ENCODE peak calls at places on chromosomes 13 and 19, in five cellular contexts. N is HepG2, Y is A549, L is K562, Z is GM23338. B is an unnamed sample.
A peak's percentile ranks its signal among the peaks of the same experiment; 100 is the strongest.

GRCh38 chr13:83153833-83154232 is 728.4 kb downstream of the SLITRK1 start:
- DNase-seq in N (no peak), Y (no peak), L (no peak), Z (no peak), B (no peak)

GRCh38 chr13:79901336-79901735 is 420.4 kb downstream of the NDFIP2 start:
- DNase-seq in N (no peak), Y (no peak), L (no peak), Z (peak; percentile 29), B (no peak)

GRCh38 chr13:78972561-78972960 is 313.6 kb upstream of the OBI1 start:
- DNase-seq in N (no peak), Y (no peak), L (no peak), Z (no peak), B (no peak)

GRCh38 chr13:26052136-26052736 is 420 bp upstream of the SHISA2 start:
- DNase-seq in N (no peak), Y (no peak), L (no peak), Z (peak; percentile 43), B (no peak)

GRCh38 chr19:1016647-1017114 is 4.2 kb downstream of the TMEM259 start:
- DNase-seq in N (no peak), Y (peak; percentile 60), L (no peak), Z (no peak), B (no peak)

GRCh38 chr19:29379257-29379986 is 146.4 kb upstream of the VSTM2B start:
- DNase-seq in N (no peak), Y (no peak), L (no peak), Z (no peak), B (no peak)

GRCh38 chr13:46022476-46022875 is 30.1 kb downstream of the ZC3H13 start:
- DNase-seq in N (no peak), Y (no peak), L (no peak), Z (no peak), B (no peak)

GRCh38 chr19:5434970-5435641 is 20.1 kb upstream of the ZNRF4 start:
- DNase-seq in N (peak; percentile 42), Y (peak; percentile 74), L (peak; percentile 72), Z (no peak), B (no peak)

GRCh38 chr13:113297370-113297871 is 382 bp downstream of the LAMP1 start:
- DNase-seq in N (no peak), Y (no peak), L (peak; percentile 61), Z (peak; percentile 34), B (no peak)

GRCh38 chr13:48400820-48401219 is 12.1 kb downstream of the LPAR6 start:
- DNase-seq in N (no peak), Y (peak; percentile 47), L (no peak), Z (no peak), B (no peak)

GRCh38 chr19:37855098-37855497 is 51.3 kb downstream of the WDR87 start:
- DNase-seq in N (no peak), Y (no peak), L (no peak), Z (peak; percentile 33), B (no peak)

GRCh38 chr19:7293795-7294570 is at the start of gene INSR:
- DNase-seq in N (peak; percentile 83), Y (peak; percentile 85), L (peak; percentile 98), Z (peak; percentile 93), B (no peak)

GRCh38 chr19:18251587-18252369 is 22.5 kb downstream of the IQCN start:
- DNase-seq in N (peak; percentile 56), Y (peak; percentile 70), L (peak; percentile 77), Z (peak; percentile 90), B (peak; percentile 62)

GRCh38 chr13:43981091-43981490 is 101.4 kb downstream of the LACC1 start:
- DNase-seq in N (peak; percentile 2), Y (no peak), L (peak; percentile 8), Z (peak; percentile 85), B (no peak)

GRCh38 chr19:42113641-42114348 is 18.5 kb downstream of the POU2F2 start:
- DNase-seq in N (peak; percentile 33), Y (peak; percentile 88), L (no peak), Z (peak; percentile 65), B (peak; percentile 43)

GRCh38 chr13:102399791-102400618 is 1.8 kb downstream of the FGF14 start:
- DNase-seq in N (no peak), Y (no peak), L (no peak), Z (peak; percentile 55), B (no peak)

GRCh38 chr13:106701810-106702341 is 133.9 kb upstream of the ARGLU1 start:
- DNase-seq in N (no peak), Y (no peak), L (no peak), Z (no peak), B (no peak)

GRCh38 chr13:49976314-49977258 is 20.3 kb upstream of the TRIM13 start:
- DNase-seq in N (peak; percentile 65), Y (peak; percentile 67), L (peak; percentile 59), Z (peak; percentile 93), B (peak; percentile 59)

GRCh38 chr13:35039012-35039411 is 96.9 kb downstream of the NBEA start:
- DNase-seq in N (no peak), Y (no peak), L (no peak), Z (no peak), B (no peak)

GRCh38 chr19:38891791-38892190 is 7.6 kb downstream of the SIRT2 start:
- DNase-seq in N (no peak), Y (no peak), L (no peak), Z (no peak), B (no peak)

GRCh38 chr19:29875931-29876330 is 64.1 kb downstream of the CCNE1 start:
- DNase-seq in N (no peak), Y (no peak), L (no peak), Z (no peak), B (no peak)

GRCh38 chr13:27857271-27857670 is 62.5 kb upstream of the PDX1 start:
- DNase-seq in N (no peak), Y (no peak), L (peak; percentile 8), Z (peak; percentile 32), B (no peak)

GRCh38 chr13:70347947-70348620 is 239.8 kb upstream of the KLHL1 start:
- DNase-seq in N (no peak), Y (no peak), L (no peak), Z (no peak), B (no peak)

GRCh38 chr13:33763021-33763420 is 54.9 kb upstream of the RFC3 start:
- DNase-seq in N (no peak), Y (no peak), L (no peak), Z (no peak), B (no peak)
- H3K4me1 ChIP-seq in N (peaks cover 8% of the 10 kb centered on the region), Y (no peaks in the 10 kb centered on the region), L (no peaks in the 10 kb centered on the region), Z (no peaks in the 10 kb centered on the region), B (no peaks in the 10 kb centered on the region)

GRCh38 chr13:51223284-51224270 is 1.4 kb downstream of the FAM124A start:
- DNase-seq in N (no peak), Y (no peak), L (no peak), Z (peak; percentile 43), B (no peak)

GRCh38 chr13:51221674-51222509 is at the start of gene FAM124A:
- DNase-seq in N (no peak), Y (peak; percentile 23), L (peak; percentile 62), Z (peak; percentile 82), B (no peak)

GRCh38 chr13:51221108-51221507 is 1.1 kb upstream of the FAM124A start:
- DNase-seq in N (no peak), Y (no peak), L (no peak), Z (no peak), B (no peak)

GRCh38 chr13:51220706-51221105 is 1.5 kb upstream of the FAM124A start:
- DNase-seq in N (no peak), Y (no peak), L (no peak), Z (no peak), B (no peak)

GRCh38 chr13:51222510-51223283 is 499 bp downstream of the FAM124A start:
- DNase-seq in N (no peak), Y (peak; percentile 6), L (no peak), Z (peak; percentile 59), B (no peak)
- TF ChIP-seq REST in N (no peak), Y (no peak), L (no peak), Z (no peak), B (no peak)

GRCh38 chr19:48719263-48720171 is at the start of gene MAMSTR:
- DNase-seq in N (no peak), Y (no peak), L (peak; percentile 41), Z (peak; percentile 35), B (no peak)
- H3K4me3 ChIP-seq in N (peak within 1 kb of the TSS; percentile 85), Y (peak within 1 kb of the TSS; percentile 53), L (peak within 1 kb of the TSS; percentile 54), Z (peak within 1 kb of the TSS; percentile 58), B (peak within 1 kb of the TSS; percentile 61)

DNA sequence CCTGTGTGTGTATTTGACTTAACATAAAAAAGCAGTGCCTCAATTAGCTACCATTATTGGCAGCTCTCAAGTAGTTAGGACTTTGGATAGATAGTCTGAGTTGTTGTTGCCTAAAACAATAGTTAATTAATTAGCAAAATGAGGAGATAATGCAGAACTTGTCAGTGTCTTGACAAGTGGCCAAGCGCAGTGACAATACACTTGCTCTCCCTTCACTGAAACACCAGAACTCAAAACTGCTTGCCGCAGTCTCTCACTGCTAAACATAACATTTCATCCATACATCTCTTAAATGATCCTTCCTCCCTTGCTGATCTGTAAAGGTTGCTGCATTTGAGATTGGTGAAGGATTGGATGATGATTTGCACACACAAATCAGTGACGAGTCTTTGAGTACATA is 61.7 kb downstream of the ARHGAP35 start:
- DNase-seq in N (no peak), Y (no peak), L (no peak), Z (no peak), B (no peak)
- H3K4me1 ChIP-seq in N (peaks cover 48% of the 10 kb centered on the region), Y (peaks cover 45% of the 10 kb centered on the region), L (peaks cover 6% of the 10 kb centered on the region), Z (peaks cover 29% of the 10 kb centered on the region), B (peaks cover 40% of the 10 kb centered on the region)

GRCh38 chr13:52104624-52105023 is 24.2 kb downstream of the NEK5 start:
- DNase-seq in N (peak; percentile 78), Y (peak; percentile 2), L (no peak), Z (no peak), B (no peak)
- TF ChIP-seq REST in N (no peak), Y (no peak), L (no peak), Z (no peak), B (no peak)

DNA sequence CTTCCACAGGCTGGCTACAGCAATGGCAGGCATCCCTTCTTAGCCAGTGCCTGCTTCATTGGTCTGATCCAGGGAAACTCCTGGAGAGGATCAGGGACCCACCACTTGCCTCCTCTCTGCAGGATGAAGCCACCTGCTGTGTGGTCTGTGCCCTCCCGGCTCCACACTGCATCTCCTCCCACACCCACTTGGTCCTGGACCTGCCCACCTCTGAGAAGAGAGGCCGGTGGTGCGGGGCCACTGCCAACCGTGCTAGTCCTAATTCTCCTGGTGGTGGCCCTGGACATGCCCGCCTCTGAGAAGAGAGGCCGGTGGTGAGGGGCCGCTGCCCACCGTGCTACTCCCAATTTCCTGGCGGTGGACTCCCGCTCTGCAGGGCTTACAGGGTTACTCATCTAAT is 98.8 kb downstream of the COL4A1 start:
- DNase-seq in N (no peak), Y (no peak), L (no peak), Z (no peak), B (no peak)
- H3K4me3 ChIP-seq in N (no peak overlapping the region), Y (no peak overlapping the region), L (no peak overlapping the region), Z (no peak overlapping the region), B (no peak overlapping the region)

GRCh38 chr19:13099073-13099999 is 3.3 kb downstream of the LYL1 start:
- DNase-seq in N (no peak), Y (no peak), L (peak; percentile 52), Z (peak; percentile 87), B (no peak)

GRCh38 chr19:13098291-13099072 is 4.2 kb downstream of the LYL1 start:
- DNase-seq in N (no peak), Y (no peak), L (no peak), Z (peak; percentile 72), B (no peak)

GRCh38 chr19:13095934-13096890 is 6.4 kb downstream of the LYL1 start:
- DNase-seq in N (peak; percentile 67), Y (peak; percentile 27), L (peak; percentile 68), Z (peak; percentile 90), B (no peak)

GRCh38 chr19:13096968-13097330 is 5.7 kb downstream of the LYL1 start:
- DNase-seq in N (no peak), Y (no peak), L (no peak), Z (no peak), B (no peak)

GRCh38 chr19:13097331-13098258 is 5.1 kb downstream of the LYL1 start:
- DNase-seq in N (no peak), Y (no peak), L (peak; percentile 70), Z (peak; percentile 40), B (no peak)
- H3K4me1 ChIP-seq in N (peaks cover 48% of the 10 kb centered on the region), Y (peaks cover 37% of the 10 kb centered on the region), L (peaks cover 80% of the 10 kb centered on the region), Z (peaks cover 31% of the 10 kb centered on the region), B (peaks cover 40% of the 10 kb centered on the region)

B was measured in Panc1.